ENCODE peak calls at places on chromosome 12, in ten cellular contexts. D is GM04503; K is NCI-H460; I is left colon; Y is stimulated activated CD4-positive, alpha-beta T cell treated with anti-CD3 and anti-CD28 coated beads, Interleukin-2, amount 100 ng/mL, for 48 hours; A is activated T-helper 1 cell treated with anti-CD3 and anti-CD28 coated beads, Interleukin-2, amount 50 U/mL, for 16 hours; L is astrocyte of the spinal cord; W is aorta; H is ACHN; O is right atrium auricular region. Q is an unnamed sample.

GRCh38 chr12:50569321-50569720 is 64.5 kb downstream of the DIP2B start:
- DNase-seq in W (no peak), I (no peak), Y (no peak), K (no peak), D (no peak), O (no peak), H (no peak), A (no peak), L (no peak), Q (no peak)

GRCh38 chr12:19410211-19410610 is 29.1 kb upstream of the AEBP2 start:
- DNase-seq in L (no peak), D (no peak), Y (no peak), K (no peak), O (no peak), A (no peak), I (no peak), H (no peak), W (no peak), Q (no peak)

GRCh38 chr12:67452119-67452805 is 183.1 kb downstream of the CAND1 start:
- DNase-seq in A (no peak), H (no peak), L (no peak), D (no peak), W (no peak), Y (no peak), O (no peak), I (no peak), K (no peak), Q (no peak)

GRCh38 chr12:1367331-1367730 is 227.1 kb downstream of the FBXL14 start:
- DNase-seq in O (no peak), W (no peak), I (no peak), K (no peak), A (no peak), Y (no peak), L (no peak), D (no peak), H (no peak), Q (no peak)

GRCh38 chr12:49013403-49013802 is 5.2 kb downstream of the PRKAG1 start:
- DNase-seq in H (no peak), K (no peak), O (no peak), L (no peak), Y (no peak), W (no peak), A (no peak), D (no peak), I (no peak), Q (no peak)

GRCh38 chr12:101097829-101098580 is 112.0 kb downstream of the SLC5A8 start:
- DNase-seq in Y (no peak), K (no peak), I (no peak), L (no peak), D (no peak), O (no peak), W (no peak), H (no peak), A (no peak), Q (no peak)

GRCh38 chr12:62683724-62684501 is 217.3 kb downstream of the MON2 start:
- DNase-seq in K (no peak), Y (no peak), O (peak), I (peak), L (peak), W (peak), H (no peak), A (no peak), D (peak), Q (peak)

GRCh38 chr12:7374423-7375144 is 69.4 kb downstream of the CD163L1 start:
- DNase-seq in I (no peak), A (no peak), O (no peak), D (no peak), H (peak), L (peak), K (peak), W (peak), Y (no peak), Q (peak)